ENCODE peak calls at places on chromosome 5, in four cellular contexts. R, U, Y and M are unnamed samples.

GRCh38 chr5:91712718-91713117 is 329.6 kb upstream of the ARRDC3 start:
- DNase-seq in R (no peak), U (no peak), Y (no peak), M (no peak)

GRCh38 chr5:125835293-125836172 is 587.7 kb upstream of the GRAMD2B start:
- DNase-seq in R (peak), U (peak), Y (no peak), M (no peak)

GRCh38 chr5:147882586-147883313 is 4.2 kb downstream of the SCGB3A2 start:
- DNase-seq in R (no peak), U (no peak), Y (no peak), M (no peak)

GRCh38 chr5:135832941-135833340 is 1.5 kb upstream of the SLC25A48 start:
- DNase-seq in R (no peak), U (no peak), Y (no peak), M (no peak)

GRCh38 chr5:80239680-80240367 is 16.0 kb downstream of the SERINC5 start:
- DNase-seq in R (no peak), U (no peak), Y (no peak), M (no peak)

GRCh38 chr5:147101654-147102053 is 133.2 kb upstream of the STK32A start:
- DNase-seq in R (no peak), U (no peak), Y (no peak), M (no peak)

GRCh38 chr5:167731951-167732350 is 559.5 kb upstream of the WWC1 start:
- DNase-seq in R (no peak), U (no peak), Y (no peak), M (no peak)

GRCh38 chr5:57495285-57495684 is 12.7 kb upstream of the ACTBL2 start:
- DNase-seq in R (no peak), U (no peak), Y (no peak), M (no peak)

GRCh38 chr5:96657068-96657467 is 5.1 kb upstream of the CAST start:
- DNase-seq in R (no peak), U (no peak), Y (no peak), M (peak)

GRCh38 chr5:118224546-118224945 is 763.8 kb downstream of the DTWD2 start:
- DNase-seq in R (no peak), U (no peak), Y (no peak), M (no peak)

GRCh38 chr5:30960041-30960440 is 233.4 kb upstream of the CDH6 start:
- DNase-seq in R (no peak), U (no peak), Y (no peak), M (no peak)

GRCh38 chr5:93681432-93681831 is 60.0 kb downstream of the POU5F2 start:
- DNase-seq in R (no peak), U (no peak), Y (no peak), M (no peak)

GRCh38 chr5:54678737-54679136 is 161.2 kb downstream of the SNX18 start:
- DNase-seq in R (no peak), U (no peak), Y (no peak), M (no peak)

GRCh38 chr5:84036842-84037241 is 316.2 kb upstream of the HAPLN1 start:
- DNase-seq in R (no peak), U (no peak), Y (no peak), M (no peak)

GRCh38 chr5:124741711-124742496 is 4.5 kb downstream of the ZNF608 start:
- DNase-seq in R (no peak), U (no peak), Y (no peak), M (no peak)

GRCh38 chr5:103886826-103887225 is 324.2 kb upstream of the NUDT12 start:
- DNase-seq in R (no peak), U (no peak), Y (no peak), M (no peak)

GRCh38 chr5:32767948-32768427 is 56.9 kb downstream of the NPR3 start:
- DNase-seq in R (no peak), U (no peak), Y (peak), M (no peak)

GRCh38 chr5:72584466-72584865 is 77.3 kb upstream of the ZNF366 start:
- DNase-seq in R (no peak), U (no peak), Y (no peak), M (no peak)

GRCh38 chr5:151617841-151618710 is 26.9 kb upstream of the FAT2 start:
- DNase-seq in R (no peak), U (no peak), Y (no peak), M (no peak)

GRCh38 chr5:134370306-134370870 is 981 bp upstream of the UBE2B start:
- DNase-seq in R (no peak), U (no peak), Y (no peak), M (peak)

GRCh38 chr5:60636001-60636400 is 64.0 kb downstream of the DEPDC1B start:
- DNase-seq in R (no peak), U (no peak), Y (no peak), M (no peak)

GRCh38 chr5:73022480-73023169 is 66.8 kb downstream of the FCHO2 start:
- DNase-seq in R (no peak), U (no peak), Y (no peak), M (no peak)

GRCh38 chr5:154168395-154168794 is 22.1 kb upstream of the GALNT10 start:
- DNase-seq in R (no peak), U (no peak), Y (no peak), M (no peak)

GRCh38 chr5:172953776-172954189 is 5.4 kb upstream of the RPL26L1 start:
- DNase-seq in R (no peak), U (no peak), Y (no peak), M (no peak)

GRCh38 chr5:108743344-108743743 is 4.4 kb upstream of the FER start:
- DNase-seq in R (no peak), U (no peak), Y (no peak), M (no peak)

GRCh38 chr5:78162253-78162862 is 132.1 kb downstream of the AP3B1 start:
- DNase-seq in R (no peak), U (no peak), Y (no peak), M (no peak)

GRCh38 chr5:40877371-40877988 is 31.8 kb upstream of the C7 start:
- DNase-seq in R (no peak), U (no peak), Y (no peak), M (no peak)

GRCh38 chr5:177456591-177456964 is 10.0 kb downstream of the PRR7 start:
- DNase-seq in R (no peak), U (no peak), Y (no peak), M (no peak)

GRCh38 chr5:82351754-82352145 is 73.6 kb upstream of the RPS23 start:
- DNase-seq in R (no peak), U (no peak), Y (no peak), M (no peak)

GRCh38 chr5:14277407-14278320 is 134.5 kb downstream of the TRIO start:
- DNase-seq in R (no peak), U (no peak), Y (no peak), M (no peak)

GRCh38 chr5:7813007-7813406 is 37.9 kb downstream of the CFAP90 start:
- DNase-seq in R (no peak), U (no peak), Y (no peak), M (no peak)

GRCh38 chr5:137845472-137845871 is 22.2 kb upstream of the MYOT start:
- DNase-seq in R (no peak), U (no peak), Y (no peak), M (no peak)

GRCh38 chr5:1319436-1320343 is 24.8 kb upstream of the TERT start:
- DNase-seq in R (no peak), U (peak), Y (no peak), M (peak)
- TF ChIP-seq CTCF in R (no peak), U (no peak), Y (no peak), M (no peak)

GRCh38 chr5:150075806-150076205 is 10.5 kb downstream of the CSF1R start:
- DNase-seq in R (no peak), U (no peak), Y (no peak), M (no peak)
- TF ChIP-seq CTCF in R (no peak), U (no peak), Y (no peak), M (no peak)

GRCh38 chr5:170273968-170274710 is 23.4 kb downstream of the LCP2 start:
- DNase-seq in R (no peak), U (no peak), Y (no peak), M (no peak)
- TF ChIP-seq CTCF in R (no peak), U (no peak), Y (peak), M (no peak)

DNA sequence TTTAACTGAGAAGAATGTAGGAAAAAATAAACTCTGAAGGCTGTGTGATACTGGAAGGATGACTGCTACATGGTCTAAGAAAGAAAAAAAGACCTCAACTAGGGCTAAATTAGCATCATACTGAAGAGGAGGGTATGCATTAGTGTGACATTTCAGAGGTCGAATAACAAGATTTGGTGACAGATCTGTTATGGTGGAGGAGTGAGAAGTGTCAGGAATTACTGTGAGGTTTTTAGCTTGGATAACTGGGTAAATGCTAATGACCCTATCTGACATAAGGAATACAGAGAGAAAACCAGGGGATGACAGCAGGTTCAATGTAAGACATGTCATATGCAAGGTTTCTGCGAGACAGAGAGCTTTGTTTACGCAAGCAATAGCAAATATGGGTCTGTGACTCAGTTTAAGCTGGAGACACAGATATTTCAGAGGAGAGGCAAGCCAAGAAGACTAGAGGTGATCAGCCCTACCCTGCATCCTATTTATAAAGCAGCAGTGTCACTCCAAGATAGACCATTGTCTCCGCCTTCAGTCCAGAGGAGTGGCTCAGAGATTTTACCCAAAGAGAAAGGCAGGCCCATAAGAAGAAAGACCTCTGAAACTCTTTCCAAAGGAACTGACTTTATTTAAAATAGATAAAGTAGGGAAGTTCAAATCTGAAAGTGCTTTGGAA is 44.3 kb downstream of the FBN2 start:
- DNase-seq in R (no peak), U (no peak), Y (no peak), M (no peak)
- TF ChIP-seq CTCF in R (no peak), U (no peak), Y (no peak), M (no peak)

GRCh38 chr5:128376577-128376976 is 161.5 kb downstream of the FBN2 start:
- DNase-seq in R (no peak), U (no peak), Y (no peak), M (no peak)
- TF ChIP-seq CTCF in R (no peak), U (no peak), Y (no peak), M (no peak)

DNA sequence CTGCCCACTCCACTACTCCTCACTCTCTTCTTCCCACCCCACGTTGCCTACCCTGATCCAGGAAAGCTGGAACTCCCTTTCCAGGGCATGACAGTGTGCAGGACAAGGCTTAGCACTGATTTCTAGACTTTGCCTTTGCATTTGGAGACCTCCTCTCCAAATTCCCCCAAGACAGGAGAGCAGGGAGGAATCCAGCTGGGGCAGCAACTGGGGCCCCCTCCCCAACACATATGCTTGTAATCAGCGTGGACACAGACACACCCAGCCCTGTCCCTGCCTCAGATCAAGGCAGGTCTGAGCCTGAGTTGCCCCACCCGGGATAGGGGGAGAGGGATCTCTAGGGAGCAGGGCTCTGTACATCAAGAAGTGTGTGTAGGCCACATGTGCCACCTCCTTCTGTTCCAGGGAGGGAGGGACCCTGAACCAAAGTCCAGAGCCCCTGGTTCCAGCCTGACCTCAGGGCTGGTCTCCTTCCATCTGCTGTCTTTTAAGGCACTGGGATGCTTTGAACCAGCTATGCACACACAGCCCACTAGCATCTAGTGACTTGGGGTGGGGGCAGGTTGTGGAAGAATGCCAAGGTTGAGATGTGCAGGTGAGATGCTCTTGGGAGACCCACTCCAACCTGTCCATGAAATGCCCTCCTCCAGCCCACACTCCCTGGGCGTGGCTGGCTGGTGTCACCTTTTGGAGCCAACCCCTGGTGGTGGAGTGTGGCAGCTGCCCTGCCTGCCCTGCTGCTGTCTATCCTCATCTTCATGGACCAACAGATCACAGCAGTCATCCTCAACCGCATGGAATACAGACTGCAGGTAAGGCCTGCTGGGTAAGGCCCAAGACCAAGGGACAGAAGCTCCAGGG is 7.0 kb downstream of the SLC4A9 start:
- DNase-seq in R (no peak), U (no peak), Y (no peak), M (no peak)
- TF ChIP-seq CTCF in R (no peak), U (no peak), Y (no peak), M (no peak)

GRCh38 chr5:171848911-171849520 is 63.4 kb downstream of the SMIM23 start:
- DNase-seq in R (no peak), U (no peak), Y (no peak), M (no peak)
- TF ChIP-seq CTCF in R (no peak), U (no peak), Y (no peak), M (no peak)